ENCODE peak calls at places on chromosomes 2 and 18, in nine cellular contexts. One of them, this sample, is unnamed.

GRCh38 chr2:54514819-54515569 is 58.9 kb downstream of the SPTBN1 start:
- DNase-seq in foreskin keratinocyte: no peak
- DNase-seq in DMS 273 treated with DMSO at 0.1 percent for 48 hours: no peak
- DNase-seq in GM18507: no peak
- DNase-seq in NCI-H2081: no peak
- DNase-seq in stimulated activated CD8-positive, alpha-beta memory T cell treated with anti-CD3 and anti-CD28 coated beads, Interleukin-15, amount 100 ng/mL, for 4 hours: no peak
- DNase-seq in activated effector memory CD4-positive, alpha-beta T cell treated with anti-CD3 and anti-CD28 coated beads, Interleukin-2, amount 50 U/mL, for 16 hours: no peak
- DNase-seq in AG20443: no peak
- DNase-seq in EL: no peak
- DNase-seq in this sample: no peak

GRCh38 chr18:44715245-44715644 is 34.6 kb downstream of the SETBP1 start:
- DNase-seq in foreskin keratinocyte: peak
- DNase-seq in DMS 273 treated with DMSO at 0.1 percent for 48 hours: no peak
- DNase-seq in GM18507: no peak
- DNase-seq in NCI-H2081: no peak
- DNase-seq in stimulated activated CD8-positive, alpha-beta memory T cell treated with anti-CD3 and anti-CD28 coated beads, Interleukin-15, amount 100 ng/mL, for 4 hours: no peak
- DNase-seq in activated effector memory CD4-positive, alpha-beta T cell treated with anti-CD3 and anti-CD28 coated beads, Interleukin-2, amount 50 U/mL, for 16 hours: no peak
- DNase-seq in AG20443: peak
- DNase-seq in EL: peak
- DNase-seq in this sample: no peak

GRCh38 chr2:21643180-21643579 is 519.4 kb downstream of the TDRD15 start:
- DNase-seq in foreskin keratinocyte: no peak
- DNase-seq in DMS 273 treated with DMSO at 0.1 percent for 48 hours: no peak
- DNase-seq in GM18507: no peak
- DNase-seq in NCI-H2081: no peak
- DNase-seq in stimulated activated CD8-positive, alpha-beta memory T cell treated with anti-CD3 and anti-CD28 coated beads, Interleukin-15, amount 100 ng/mL, for 4 hours: no peak
- DNase-seq in activated effector memory CD4-positive, alpha-beta T cell treated with anti-CD3 and anti-CD28 coated beads, Interleukin-2, amount 50 U/mL, for 16 hours: no peak
- DNase-seq in AG20443: no peak
- DNase-seq in EL: peak
- DNase-seq in this sample: no peak

GRCh38 chr18:61398961-61399632 is 65.9 kb downstream of the CDH20 start:
- DNase-seq in foreskin keratinocyte: no peak
- DNase-seq in DMS 273 treated with DMSO at 0.1 percent for 48 hours: no peak
- DNase-seq in GM18507: no peak
- DNase-seq in NCI-H2081: no peak
- DNase-seq in stimulated activated CD8-positive, alpha-beta memory T cell treated with anti-CD3 and anti-CD28 coated beads, Interleukin-15, amount 100 ng/mL, for 4 hours: no peak
- DNase-seq in activated effector memory CD4-positive, alpha-beta T cell treated with anti-CD3 and anti-CD28 coated beads, Interleukin-2, amount 50 U/mL, for 16 hours: no peak
- DNase-seq in AG20443: peak
- DNase-seq in EL: peak
- DNase-seq in this sample: no peak

GRCh38 chr2:73611193-73611592 is 31.0 kb downstream of the NAT8 start:
- DNase-seq in foreskin keratinocyte: no peak
- DNase-seq in DMS 273 treated with DMSO at 0.1 percent for 48 hours: no peak
- DNase-seq in GM18507: no peak
- DNase-seq in NCI-H2081: no peak
- DNase-seq in stimulated activated CD8-positive, alpha-beta memory T cell treated with anti-CD3 and anti-CD28 coated beads, Interleukin-15, amount 100 ng/mL, for 4 hours: no peak
- DNase-seq in activated effector memory CD4-positive, alpha-beta T cell treated with anti-CD3 and anti-CD28 coated beads, Interleukin-2, amount 50 U/mL, for 16 hours: no peak
- DNase-seq in AG20443: no peak
- DNase-seq in EL: no peak
- DNase-seq in this sample: no peak

GRCh38 chr2:50401772-50402653 is 629.9 kb downstream of the NRXN1 start:
- DNase-seq in foreskin keratinocyte: peak
- DNase-seq in DMS 273 treated with DMSO at 0.1 percent for 48 hours: peak
- DNase-seq in GM18507: no peak
- DNase-seq in NCI-H2081: peak
- DNase-seq in stimulated activated CD8-positive, alpha-beta memory T cell treated with anti-CD3 and anti-CD28 coated beads, Interleukin-15, amount 100 ng/mL, for 4 hours: no peak
- DNase-seq in activated effector memory CD4-positive, alpha-beta T cell treated with anti-CD3 and anti-CD28 coated beads, Interleukin-2, amount 50 U/mL, for 16 hours: no peak
- DNase-seq in AG20443: peak
- DNase-seq in EL: peak
- DNase-seq in this sample: no peak

GRCh38 chr2:191166111-191166755 is 15.4 kb upstream of the STAT4 start:
- DNase-seq in foreskin keratinocyte: peak
- DNase-seq in DMS 273 treated with DMSO at 0.1 percent for 48 hours: no peak
- DNase-seq in GM18507: no peak
- DNase-seq in NCI-H2081: no peak
- DNase-seq in stimulated activated CD8-positive, alpha-beta memory T cell treated with anti-CD3 and anti-CD28 coated beads, Interleukin-15, amount 100 ng/mL, for 4 hours: no peak
- DNase-seq in activated effector memory CD4-positive, alpha-beta T cell treated with anti-CD3 and anti-CD28 coated beads, Interleukin-2, amount 50 U/mL, for 16 hours: no peak
- DNase-seq in AG20443: no peak
- DNase-seq in EL: peak
- DNase-seq in this sample: no peak

GRCh38 chr2:162826901-162827300 is 11.7 kb downstream of the KCNH7 start:
- DNase-seq in foreskin keratinocyte: no peak
- DNase-seq in DMS 273 treated with DMSO at 0.1 percent for 48 hours: no peak
- DNase-seq in GM18507: no peak
- DNase-seq in NCI-H2081: no peak
- DNase-seq in stimulated activated CD8-positive, alpha-beta memory T cell treated with anti-CD3 and anti-CD28 coated beads, Interleukin-15, amount 100 ng/mL, for 4 hours: no peak
- DNase-seq in activated effector memory CD4-positive, alpha-beta T cell treated with anti-CD3 and anti-CD28 coated beads, Interleukin-2, amount 50 U/mL, for 16 hours: no peak
- DNase-seq in AG20443: no peak
- DNase-seq in EL: peak
- DNase-seq in this sample: no peak

GRCh38 chr18:51498085-51498855 is 300.8 kb upstream of the MEX3C start:
- DNase-seq in foreskin keratinocyte: no peak
- DNase-seq in DMS 273 treated with DMSO at 0.1 percent for 48 hours: no peak
- DNase-seq in GM18507: no peak
- DNase-seq in NCI-H2081: no peak
- DNase-seq in stimulated activated CD8-positive, alpha-beta memory T cell treated with anti-CD3 and anti-CD28 coated beads, Interleukin-15, amount 100 ng/mL, for 4 hours: no peak
- DNase-seq in activated effector memory CD4-positive, alpha-beta T cell treated with anti-CD3 and anti-CD28 coated beads, Interleukin-2, amount 50 U/mL, for 16 hours: no peak
- DNase-seq in AG20443: no peak
- DNase-seq in EL: no peak
- DNase-seq in this sample: no peak

GRCh38 chr18:79542876-79543750 is 136.5 kb upstream of the CTDP1 start:
- DNase-seq in foreskin keratinocyte: no peak
- DNase-seq in DMS 273 treated with DMSO at 0.1 percent for 48 hours: no peak
- DNase-seq in GM18507: no peak
- DNase-seq in NCI-H2081: no peak
- DNase-seq in stimulated activated CD8-positive, alpha-beta memory T cell treated with anti-CD3 and anti-CD28 coated beads, Interleukin-15, amount 100 ng/mL, for 4 hours: no peak
- DNase-seq in activated effector memory CD4-positive, alpha-beta T cell treated with anti-CD3 and anti-CD28 coated beads, Interleukin-2, amount 50 U/mL, for 16 hours: no peak
- DNase-seq in AG20443: no peak
- DNase-seq in EL: no peak
- DNase-seq in this sample: no peak

GRCh38 chr2:74849228-74849892 is 15.4 kb downstream of the HK2 start:
- DNase-seq in foreskin keratinocyte: peak
- DNase-seq in DMS 273 treated with DMSO at 0.1 percent for 48 hours: no peak
- DNase-seq in GM18507: peak
- DNase-seq in NCI-H2081: no peak
- DNase-seq in stimulated activated CD8-positive, alpha-beta memory T cell treated with anti-CD3 and anti-CD28 coated beads, Interleukin-15, amount 100 ng/mL, for 4 hours: no peak
- DNase-seq in activated effector memory CD4-positive, alpha-beta T cell treated with anti-CD3 and anti-CD28 coated beads, Interleukin-2, amount 50 U/mL, for 16 hours: peak
- DNase-seq in AG20443: no peak
- DNase-seq in EL: no peak
- DNase-seq in this sample: no peak

GRCh38 chr2:216362730-216363129 is 9.6 kb downstream of the MARCHF4 start:
- DNase-seq in foreskin keratinocyte: peak
- DNase-seq in DMS 273 treated with DMSO at 0.1 percent for 48 hours: peak
- DNase-seq in GM18507: no peak
- DNase-seq in NCI-H2081: no peak
- DNase-seq in stimulated activated CD8-positive, alpha-beta memory T cell treated with anti-CD3 and anti-CD28 coated beads, Interleukin-15, amount 100 ng/mL, for 4 hours: no peak
- DNase-seq in activated effector memory CD4-positive, alpha-beta T cell treated with anti-CD3 and anti-CD28 coated beads, Interleukin-2, amount 50 U/mL, for 16 hours: no peak
- DNase-seq in AG20443: no peak
- DNase-seq in EL: peak
- DNase-seq in this sample: no peak

GRCh38 chr2:95329891-95330822 is 33.0 kb downstream of the KCNIP3 start:
- DNase-seq in foreskin keratinocyte: no peak
- DNase-seq in DMS 273 treated with DMSO at 0.1 percent for 48 hours: no peak
- DNase-seq in GM18507: no peak
- DNase-seq in NCI-H2081: no peak
- DNase-seq in stimulated activated CD8-positive, alpha-beta memory T cell treated with anti-CD3 and anti-CD28 coated beads, Interleukin-15, amount 100 ng/mL, for 4 hours: no peak
- DNase-seq in activated effector memory CD4-positive, alpha-beta T cell treated with anti-CD3 and anti-CD28 coated beads, Interleukin-2, amount 50 U/mL, for 16 hours: no peak
- DNase-seq in AG20443: no peak
- DNase-seq in EL: no peak
- DNase-seq in this sample: no peak

GRCh38 chr18:44638141-44638540 is 42.5 kb upstream of the SETBP1 start:
- DNase-seq in foreskin keratinocyte: no peak
- DNase-seq in DMS 273 treated with DMSO at 0.1 percent for 48 hours: no peak
- DNase-seq in GM18507: no peak
- DNase-seq in NCI-H2081: no peak
- DNase-seq in stimulated activated CD8-positive, alpha-beta memory T cell treated with anti-CD3 and anti-CD28 coated beads, Interleukin-15, amount 100 ng/mL, for 4 hours: no peak
- DNase-seq in activated effector memory CD4-positive, alpha-beta T cell treated with anti-CD3 and anti-CD28 coated beads, Interleukin-2, amount 50 U/mL, for 16 hours: no peak
- DNase-seq in AG20443: no peak
- DNase-seq in EL: no peak
- DNase-seq in this sample: no peak